ENCODE peak calls at places on chromosome 22, in five cellular contexts. G is HEK293T, I is H1, W is NT2/D1, J is GM12878. C is an unnamed sample.
A peak's percentile ranks its signal among the peaks of the same experiment; 100 is the strongest.

GRCh38 chr22:17172172-17172833 is 13.2 kb upstream of the HDHD5 start:
- DNase-seq in J (no peak), G (no peak), W (no peak), I (no peak), C (no peak)

GRCh38 chr22:17265649-17266248 is 46.5 kb upstream of the ADA2 start:
- DNase-seq in G (no peak), W (no peak), I (no peak), J (no peak), C (no peak)

GRCh38 chr22:49344196-49344595 is 483.5 kb downstream of the BRD1 start:
- DNase-seq in G (no peak), I (no peak), W (no peak), J (no peak), C (no peak)

GRCh38 chr22:34214372-34214771 is 294.1 kb upstream of the LARGE1 start:
- DNase-seq in J (no peak), G (no peak), W (no peak), I (no peak), C (no peak)

GRCh38 chr22:50141891-50142363 is 28.6 kb upstream of the PANX2 start:
- DNase-seq in W (no peak), J (no peak), I (no peak), G (no peak), C (no peak)

GRCh38 chr22:29784451-29785361 is 17.5 kb downstream of the UQCR10 start:
- DNase-seq in W (no peak), I (no peak), G (no peak), J (no peak), C (peak; percentile 38)

GRCh38 chr22:41405588-41405987 is 23.8 kb downstream of the TEF start:
- DNase-seq in I (no peak), G (no peak), W (no peak), J (no peak), C (no peak)

GRCh38 chr22:49880281-49880680 is 26.6 kb downstream of the ZBED4 start:
- DNase-seq in J (peak; percentile 53), W (no peak), I (no peak), G (no peak), C (no peak)

GRCh38 chr22:48825802-48826520 is 1001.7 kb downstream of the BRD1 start:
- DNase-seq in J (no peak), W (no peak), G (no peak), I (no peak), C (no peak)

GRCh38 chr22:17733484-17733883 is 40.8 kb downstream of the BID start:
- DNase-seq in I (no peak), G (no peak), J (no peak), W (no peak), C (no peak)

GRCh38 chr22:20940178-20940790 is 23.1 kb downstream of the CRKL start:
- DNase-seq in I (no peak), G (no peak), J (no peak), W (no peak), C (no peak)

GRCh38 chr22:23834406-23834805 is 4.4 kb downstream of the DERL3 start:
- DNase-seq in G (no peak), W (no peak), J (no peak), I (no peak), C (no peak)

GRCh38 chr22:49189871-49190270 is 637.8 kb downstream of the BRD1 start:
- DNase-seq in G (no peak), W (no peak), J (no peak), I (no peak), C (no peak)

DNA sequence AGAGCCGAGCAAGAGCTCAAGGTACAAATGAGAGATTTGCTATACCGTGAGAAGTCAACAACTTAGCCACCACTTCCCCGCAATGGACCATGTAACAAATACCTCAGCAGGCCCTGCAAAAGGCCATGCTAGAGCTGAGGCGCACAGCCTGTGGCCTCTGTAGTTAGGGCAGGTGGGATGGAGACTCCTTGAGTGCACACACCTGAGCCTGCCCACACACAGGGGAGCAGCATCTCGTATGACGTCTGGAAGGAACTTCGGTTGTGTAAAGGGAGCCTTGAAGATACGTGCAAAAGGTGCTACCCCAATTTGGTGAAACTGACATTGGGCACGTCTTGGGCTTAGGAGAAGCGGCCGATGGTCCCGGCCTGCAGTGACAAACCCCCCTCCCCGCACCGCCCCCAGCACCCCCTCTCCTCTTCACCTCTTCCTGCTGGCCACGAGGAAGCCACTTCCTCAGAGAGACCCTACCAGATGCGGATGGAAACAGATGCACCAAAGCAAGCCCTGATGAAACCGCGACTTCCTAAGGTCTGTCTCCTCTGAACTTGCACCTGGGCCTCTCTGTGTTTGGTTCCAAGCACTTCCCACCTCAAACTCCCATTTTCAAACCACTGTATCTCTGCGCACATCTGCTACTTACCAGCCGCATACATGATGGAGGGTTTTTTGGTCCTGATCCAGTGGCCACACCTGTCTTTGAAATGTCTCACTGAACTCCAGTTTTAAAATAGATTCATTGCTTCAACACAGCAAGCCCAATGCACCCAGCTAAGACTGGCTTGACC is 10.6 kb downstream of the CDPF1 start:
- DNase-seq in G (no peak), I (no peak), J (no peak), W (no peak), C (no peak)
- TF ChIP-seq SUZ12 in G (no peak), I (no peak), J (no peak), W (no peak), C (no peak)

DNA sequence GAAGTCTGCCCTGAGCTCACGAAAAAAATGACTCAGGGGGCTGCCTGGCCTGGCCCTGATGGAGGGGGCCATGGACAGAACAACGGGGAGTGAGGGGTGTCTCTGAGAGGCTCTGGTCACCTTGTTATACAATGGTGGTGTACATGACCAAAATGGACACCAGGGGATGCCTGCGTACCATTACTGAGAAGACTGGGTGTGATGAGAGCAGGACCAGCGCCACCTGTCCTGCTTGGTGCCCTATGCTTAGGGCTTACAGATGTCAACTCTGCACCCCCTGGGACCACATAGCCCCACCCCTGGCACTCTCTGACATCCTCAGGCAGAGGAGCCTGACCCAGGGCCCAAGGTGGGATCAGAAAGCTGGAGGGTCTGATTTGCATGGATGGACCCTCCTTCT is 104.8 kb downstream of the ZNF280B start:
- DNase-seq in W (no peak), G (no peak), I (no peak), J (no peak), C (peak; percentile 25)
- TF ChIP-seq SUZ12 in W (no peak), G (no peak), I (no peak), J (no peak), C (no peak)

GRCh38 chr22:30866811-30867271 is 101.7 kb downstream of the MORC2 start:
- DNase-seq in W (no peak), I (no peak), G (no peak), J (no peak), C (peak; percentile 31)
- TF ChIP-seq SUZ12 in W (no peak), I (no peak), G (no peak), J (no peak), C (no peak)

DNA sequence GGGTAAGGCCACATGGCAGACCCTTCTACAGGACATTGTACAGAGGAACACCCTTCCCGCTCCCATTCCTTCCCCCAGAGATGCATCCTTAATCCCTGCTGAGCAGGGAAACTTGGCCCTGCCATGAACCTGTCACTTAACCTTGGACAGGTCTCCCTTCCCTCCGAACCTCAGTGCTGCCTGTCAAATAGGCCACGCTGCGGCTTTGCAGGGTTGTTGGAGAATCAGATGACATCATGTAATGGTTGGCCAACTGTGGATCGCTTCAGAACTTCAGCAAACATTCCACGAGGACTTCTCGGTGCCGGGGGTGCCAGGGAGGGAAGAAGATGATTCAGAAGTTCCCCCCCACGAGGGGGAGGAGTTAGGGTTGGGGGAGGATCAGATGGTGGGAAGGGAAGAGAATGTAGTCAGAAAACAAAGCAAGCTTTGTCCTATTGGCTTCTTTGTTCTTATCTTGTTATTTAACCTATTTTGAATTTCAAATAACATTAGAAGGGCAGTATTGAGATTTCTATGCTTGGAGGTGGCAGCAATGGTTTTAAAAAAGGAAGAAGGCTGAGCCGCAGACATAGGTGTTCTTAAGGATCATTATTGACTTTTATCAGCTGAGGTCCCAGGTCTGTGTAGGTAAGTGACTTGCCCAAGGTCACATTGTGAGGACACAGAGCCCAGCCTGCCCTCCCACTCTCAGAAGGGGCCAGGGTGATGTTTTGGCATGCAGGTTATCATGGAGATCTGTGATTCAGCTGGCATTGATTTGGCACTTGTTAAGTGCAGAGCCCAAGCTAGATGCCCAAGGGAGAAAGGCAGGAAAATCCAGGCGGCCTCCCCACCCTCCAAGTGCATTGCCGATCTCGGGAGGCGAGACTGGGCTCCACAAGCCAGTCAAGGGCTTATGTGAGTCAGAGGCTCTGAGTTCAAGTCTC is 3.1 kb downstream of the CDC42EP1 start:
- DNase-seq in W (no peak), J (no peak), I (no peak), G (no peak), C (peak; percentile 97)
- TF ChIP-seq SUZ12 in W (no peak), J (no peak), I (no peak), G (no peak), C (no peak)

DNA sequence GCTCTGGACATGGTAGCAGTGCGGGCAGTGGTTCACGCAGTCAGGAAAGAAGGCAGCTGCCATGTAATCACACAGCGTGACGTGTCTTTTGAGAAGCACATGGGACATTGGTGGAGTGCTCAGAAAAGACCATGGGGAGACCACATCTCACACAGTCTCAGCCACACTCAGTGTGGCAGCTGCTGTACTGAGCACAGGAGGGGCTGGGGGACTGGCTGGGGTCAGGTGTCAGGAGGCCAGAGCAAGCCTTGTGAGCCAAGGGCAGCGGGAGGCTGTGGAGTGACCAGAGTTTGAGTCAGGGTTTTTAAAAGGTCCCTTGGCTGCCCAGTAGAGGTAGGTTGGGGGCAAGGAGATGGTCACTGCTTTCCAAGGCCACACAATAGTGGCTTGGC is 18.5 kb downstream of the CLDN5 start:
- DNase-seq in W (no peak), I (no peak), J (no peak), G (no peak), C (no peak)
- TF ChIP-seq SUZ12 in W (no peak), I (no peak), J (no peak), G (no peak), C (no peak)

DNA sequence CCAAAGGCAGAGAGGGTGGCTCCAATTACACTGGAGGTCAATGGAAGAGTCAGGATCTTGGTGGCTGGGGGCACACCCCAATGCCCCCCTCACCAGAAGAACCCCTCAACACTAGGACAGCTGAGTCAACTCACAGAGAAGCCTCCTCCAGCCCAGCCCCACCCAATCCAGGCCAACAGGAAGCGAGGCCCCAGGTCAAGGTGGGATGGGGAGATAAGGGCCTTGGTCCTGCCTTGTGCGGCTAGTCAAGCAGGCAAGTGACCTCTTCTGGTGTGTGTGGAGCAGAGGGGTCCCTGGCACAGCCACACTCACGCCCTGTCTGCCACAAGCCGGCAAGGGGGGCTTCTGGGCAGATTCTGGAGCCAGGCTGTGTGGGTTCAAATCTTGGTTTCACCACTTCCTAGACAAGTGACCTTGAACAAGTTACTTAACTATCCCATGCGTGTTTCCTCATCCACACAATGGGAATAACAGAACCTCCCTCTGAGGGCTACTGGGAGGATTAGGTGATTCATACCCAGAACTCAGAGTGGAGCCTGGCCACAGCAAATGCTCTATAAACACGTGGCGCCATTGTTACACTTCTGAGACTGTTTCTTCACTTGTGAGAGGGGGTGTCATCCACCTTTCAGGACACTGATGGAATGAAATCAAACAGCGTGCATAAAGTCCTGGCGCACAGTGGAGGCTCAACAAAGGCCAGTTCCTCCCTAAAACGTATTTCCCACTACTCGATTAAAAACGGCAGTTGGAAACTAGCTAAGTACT is 3.3 kb downstream of the TTLL12 start:
- DNase-seq in G (no peak), J (no peak), W (no peak), I (no peak), C (peak; percentile 67)
- TF ChIP-seq SUZ12 in G (no peak), J (no peak), W (no peak), I (no peak), C (no peak)

C was measured in HepG2.